ENCODE peak calls at places on chromosomes 2 and 18, in nine cellular contexts. I, S, V, P, W, B, R, Y and F are unnamed samples.
A peak's percentile ranks its signal among the peaks of the same experiment; 100 is the strongest.

GRCh38 chr2:118202707-118203303 is 114.5 kb downstream of the INSIG2 start:
- DNase-seq in I (no peak), S (no peak), V (peak; percentile 34), P (peak; percentile 26), W (no peak), B (no peak), R (no peak), Y (peak; percentile 36), F (no peak)

GRCh38 chr18:56836173-56836572 is 185.0 kb downstream of the WDR7 start:
- DNase-seq in I (no peak), S (no peak), V (no peak), P (no peak), W (no peak), B (no peak), R (no peak), Y (no peak), F (no peak)

GRCh38 chr2:31255911-31256571 is 22.1 kb downstream of the EHD3 start:
- DNase-seq in I (no peak), S (no peak), V (no peak), P (no peak), W (no peak), B (peak; percentile 5), R (no peak), Y (peak; percentile 35), F (no peak)

GRCh38 chr2:216827073-216827725 is 32.7 kb downstream of the TNP1 start:
- DNase-seq in I (no peak), S (no peak), V (no peak), P (no peak), W (no peak), B (no peak), R (no peak), Y (peak; percentile 28), F (no peak)

GRCh38 chr2:133322909-133323308 is 245.4 kb downstream of the NCKAP5 start:
- DNase-seq in I (no peak), S (no peak), V (no peak), P (no peak), W (no peak), B (no peak), R (no peak), Y (no peak), F (no peak)

GRCh38 chr2:20130821-20131645 is 79.6 kb upstream of the LAPTM4A start:
- DNase-seq in I (no peak), S (no peak), V (no peak), P (no peak), W (no peak), B (no peak), R (no peak), Y (no peak), F (no peak)

GRCh38 chr2:96514521-96514920 is 9.4 kb upstream of the NEURL3 start:
- DNase-seq in I (no peak), S (no peak), V (no peak), P (no peak), W (peak; percentile 38), B (no peak), R (no peak), Y (no peak), F (no peak)

GRCh38 chr2:61670591-61671503 is 132.7 kb upstream of the XPO1 start:
- DNase-seq in I (no peak), S (no peak), V (peak; percentile 49), P (peak; percentile 13), W (no peak), B (peak; percentile 76), R (no peak), Y (peak; percentile 47), F (no peak)

GRCh38 chr2:44652701-44653100 is 288.8 kb upstream of the SIX3 start:
- DNase-seq in I (no peak), S (no peak), V (no peak), P (no peak), W (no peak), B (no peak), R (no peak), Y (no peak), F (no peak)

GRCh38 chr2:33378551-33379220 is 97.8 kb upstream of the RASGRP3 start:
- DNase-seq in I (no peak), S (peak; percentile 44), V (no peak), P (no peak), W (no peak), B (peak; percentile 36), R (no peak), Y (peak; percentile 52), F (no peak)

GRCh38 chr2:220162320-220162719 is 534.9 kb downstream of the SLC4A3 start:
- DNase-seq in I (no peak), S (no peak), V (no peak), P (no peak), W (no peak), B (no peak), R (no peak), Y (peak; percentile 45), F (no peak)

GRCh38 chr18:59988098-59988706 is 88.4 kb downstream of the PMAIP1 start:
- DNase-seq in I (no peak), S (peak; percentile 24), V (peak; percentile 46), P (peak; percentile 13), W (no peak), B (no peak), R (no peak), Y (peak; percentile 74), F (no peak)

DNA sequence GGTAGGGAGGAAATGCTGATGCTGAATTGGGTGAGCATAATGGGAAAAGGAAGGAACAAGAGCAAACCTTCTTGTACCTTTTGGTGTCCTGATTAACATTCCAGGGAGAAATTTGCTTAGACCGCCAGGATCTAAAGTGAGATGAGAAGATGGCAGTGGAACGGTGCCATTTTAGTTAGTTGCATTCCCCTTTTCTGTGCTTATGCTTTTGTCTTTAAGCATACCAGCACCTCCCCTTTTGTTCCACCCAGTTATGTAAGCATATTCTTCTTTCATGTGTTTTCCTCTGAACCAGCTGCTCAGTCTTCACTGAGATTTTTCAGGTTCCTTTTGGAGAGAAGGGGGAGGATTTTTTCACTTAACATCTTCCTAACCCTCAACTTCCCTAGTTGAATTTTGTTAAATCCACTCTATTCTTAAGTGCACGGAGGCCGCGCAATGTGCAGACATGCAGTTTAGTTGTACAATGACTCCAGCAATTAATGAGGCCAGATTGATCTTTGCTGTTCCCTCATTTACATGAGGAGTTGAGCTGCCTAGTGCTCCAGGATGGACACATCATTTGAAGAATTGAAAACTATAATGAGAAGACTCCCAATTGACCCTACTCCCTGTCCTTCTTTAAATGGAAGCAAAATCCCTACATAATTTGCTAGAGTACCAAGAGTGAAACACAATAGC is 73.9 kb downstream of the MAP4K4 start:
- DNase-seq in I (no peak), S (no peak), V (no peak), P (no peak), W (no peak), B (no peak), R (no peak), Y (no peak), F (no peak)
- H3K4me1 ChIP-seq in I (peaks cover 21% of the 10 kb centered on the region), S (peaks cover 38% of the 10 kb centered on the region), V (peaks cover 24% of the 10 kb centered on the region), P (peaks cover 87% of the 10 kb centered on the region), W (peaks cover 84% of the 10 kb centered on the region), B (peaks cover 93% of the 10 kb centered on the region), R (peaks cover 49% of the 10 kb centered on the region), Y (peaks cover 25% of the 10 kb centered on the region), F (peaks cover 20% of the 10 kb centered on the region)

GRCh38 chr2:98713332-98714015 is 17.5 kb downstream of the MGAT4A start:
- DNase-seq in I (no peak), S (no peak), V (no peak), P (no peak), W (no peak), B (no peak), R (no peak), Y (no peak), F (no peak)
- H3K4me1 ChIP-seq in I (no peaks in the 10 kb centered on the region), S (no peaks in the 10 kb centered on the region), V (peaks cover 13% of the 10 kb centered on the region), P (peaks cover 98% of the 10 kb centered on the region), W (peaks cover 32% of the 10 kb centered on the region), B (peaks cover 68% of the 10 kb centered on the region), R (peaks cover 15% of the 10 kb centered on the region), Y (no peaks in the 10 kb centered on the region), F (peaks cover 40% of the 10 kb centered on the region)

GRCh38 chr2:101823849-101824248 is 126.3 kb downstream of the MAP4K4 start:
- DNase-seq in I (no peak), S (no peak), V (no peak), P (no peak), W (no peak), B (no peak), R (no peak), Y (peak; percentile 75), F (no peak)
- H3K4me1 ChIP-seq in I (peaks cover 7% of the 10 kb centered on the region), S (peaks cover 2% of the 10 kb centered on the region), V (peaks cover 18% of the 10 kb centered on the region), P (peaks cover 47% of the 10 kb centered on the region), W (peaks cover 52% of the 10 kb centered on the region), B (peaks cover 73% of the 10 kb centered on the region), R (peaks cover 22% of the 10 kb centered on the region), Y (peaks cover 32% of the 10 kb centered on the region), F (peaks cover 7% of the 10 kb centered on the region)

GRCh38 chr2:105858868-105859693 is 114.4 kb downstream of the NCK2 start:
- DNase-seq in I (no peak), S (no peak), V (no peak), P (no peak), W (no peak), B (no peak), R (no peak), Y (no peak), F (no peak)

GRCh38 chr2:105856576-105856975 is 111.9 kb downstream of the NCK2 start:
- DNase-seq in I (no peak), S (no peak), V (no peak), P (peak; percentile 49), W (no peak), B (no peak), R (no peak), Y (no peak), F (no peak)

GRCh38 chr2:105859694-105859951 is 114.9 kb downstream of the NCK2 start:
- DNase-seq in I (no peak), S (no peak), V (no peak), P (no peak), W (no peak), B (no peak), R (no peak), Y (no peak), F (no peak)

GRCh38 chr2:105854972-105855371 is 110.3 kb downstream of the NCK2 start:
- DNase-seq in I (no peak), S (no peak), V (no peak), P (no peak), W (no peak), B (no peak), R (no peak), Y (no peak), F (no peak)

DNA sequence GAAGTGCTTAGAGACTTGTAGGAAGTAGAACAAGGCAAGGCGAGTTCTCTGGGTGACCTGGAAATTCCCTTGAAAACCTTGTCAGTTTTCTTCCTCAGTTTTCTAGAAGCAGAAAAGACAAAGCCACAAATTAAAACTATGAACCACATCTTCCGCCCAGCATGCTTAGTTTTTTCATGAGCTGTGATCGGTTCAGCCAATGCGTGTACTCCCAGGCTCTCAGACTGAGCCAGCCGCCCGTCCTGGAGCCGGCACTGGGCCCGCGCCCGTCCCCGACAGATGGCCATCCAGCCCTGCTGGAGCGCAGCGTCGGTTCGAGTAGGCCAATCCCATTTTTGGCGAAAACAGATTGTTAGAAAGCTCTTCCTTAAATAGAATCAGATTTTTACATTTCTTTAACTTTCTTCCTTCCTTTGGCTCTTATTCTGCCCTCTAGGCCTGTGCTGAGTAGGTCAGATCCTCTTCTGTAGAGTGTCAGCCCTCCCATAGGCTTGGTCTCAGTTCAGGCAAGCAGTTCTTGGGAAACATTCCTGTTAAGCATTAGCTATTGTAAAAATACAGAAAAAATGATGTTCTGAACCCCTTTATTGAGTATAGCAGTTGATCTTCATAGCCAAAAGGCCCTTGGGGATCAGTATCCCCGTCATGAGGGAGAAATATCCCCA is 112.5 kb downstream of the NCK2 start:
- DNase-seq in I (no peak), S (no peak), V (no peak), P (peak; percentile 56), W (no peak), B (no peak), R (no peak), Y (no peak), F (no peak)
- H3K4me1 ChIP-seq in I (no peaks in the 10 kb centered on the region), S (no peaks in the 10 kb centered on the region), V (peaks cover 5% of the 10 kb centered on the region), P (peaks cover 72% of the 10 kb centered on the region), W (no peaks in the 10 kb centered on the region), B (peaks cover 44% of the 10 kb centered on the region), R (peaks cover 3% of the 10 kb centered on the region), Y (peaks cover 3% of the 10 kb centered on the region), F (no peaks in the 10 kb centered on the region)